ENCODE peak calls at places on chromosomes 1 and 21, in eight cellular contexts. R is K562, Z is GM23338, X is HCT116, I is endothelial cell of umbilical vein, K is GM12878, Q is HepG2, V is H1. H is an unnamed sample.

GRCh38 chr1:175208773-175209492 is 16.4 kb upstream of the KIAA0040 start:
- DNase-seq in R (no peak), Z (no peak), X (no peak), I (no peak), K (peak; percentile 62), Q (no peak), V (no peak), H (peak; percentile 28)

GRCh38 chr21:39422468-39423241 is 22.9 kb downstream of the LCA5L start:
- DNase-seq in R (no peak), Z (peak; percentile 33), X (no peak), I (no peak), K (peak; percentile 41), Q (no peak), V (no peak), H (no peak)

GRCh38 chr1:46030876-46031660 is 101.4 kb downstream of the PIK3R3 start:
- DNase-seq in R (no peak), Z (no peak), X (no peak), I (no peak), K (no peak), Q (no peak), V (no peak), H (no peak)

GRCh38 chr1:3752400-3752945 is at the start of gene CCDC27:
- DNase-seq in R (no peak), Z (no peak), X (no peak), I (no peak), K (no peak), Q (no peak), V (no peak), H (no peak)

GRCh38 chr1:155126494-155127104 is 1.1 kb upstream of the EFNA1 start:
- DNase-seq in R (peak; percentile 68), Z (peak; percentile 83), X (no peak), I (peak; percentile 29), K (no peak), Q (peak; percentile 88), V (peak; percentile 64), H (peak; percentile 35)

GRCh38 chr1:101278845-101279244 is 42.0 kb downstream of the S1PR1 start:
- DNase-seq in R (no peak), Z (no peak), X (no peak), I (no peak), K (no peak), Q (no peak), V (no peak), H (no peak)

GRCh38 chr1:199774433-199775089 is 252.9 kb upstream of the NR5A2 start:
- DNase-seq in R (no peak), Z (no peak), X (no peak), I (peak; percentile 83), K (no peak), Q (no peak), V (no peak), H (no peak)

GRCh38 chr1:60903591-60903990 is 178.8 kb upstream of the NFIA start:
- DNase-seq in R (no peak), Z (peak; percentile 33), X (no peak), I (no peak), K (no peak), Q (no peak), V (no peak), H (no peak)

DNA sequence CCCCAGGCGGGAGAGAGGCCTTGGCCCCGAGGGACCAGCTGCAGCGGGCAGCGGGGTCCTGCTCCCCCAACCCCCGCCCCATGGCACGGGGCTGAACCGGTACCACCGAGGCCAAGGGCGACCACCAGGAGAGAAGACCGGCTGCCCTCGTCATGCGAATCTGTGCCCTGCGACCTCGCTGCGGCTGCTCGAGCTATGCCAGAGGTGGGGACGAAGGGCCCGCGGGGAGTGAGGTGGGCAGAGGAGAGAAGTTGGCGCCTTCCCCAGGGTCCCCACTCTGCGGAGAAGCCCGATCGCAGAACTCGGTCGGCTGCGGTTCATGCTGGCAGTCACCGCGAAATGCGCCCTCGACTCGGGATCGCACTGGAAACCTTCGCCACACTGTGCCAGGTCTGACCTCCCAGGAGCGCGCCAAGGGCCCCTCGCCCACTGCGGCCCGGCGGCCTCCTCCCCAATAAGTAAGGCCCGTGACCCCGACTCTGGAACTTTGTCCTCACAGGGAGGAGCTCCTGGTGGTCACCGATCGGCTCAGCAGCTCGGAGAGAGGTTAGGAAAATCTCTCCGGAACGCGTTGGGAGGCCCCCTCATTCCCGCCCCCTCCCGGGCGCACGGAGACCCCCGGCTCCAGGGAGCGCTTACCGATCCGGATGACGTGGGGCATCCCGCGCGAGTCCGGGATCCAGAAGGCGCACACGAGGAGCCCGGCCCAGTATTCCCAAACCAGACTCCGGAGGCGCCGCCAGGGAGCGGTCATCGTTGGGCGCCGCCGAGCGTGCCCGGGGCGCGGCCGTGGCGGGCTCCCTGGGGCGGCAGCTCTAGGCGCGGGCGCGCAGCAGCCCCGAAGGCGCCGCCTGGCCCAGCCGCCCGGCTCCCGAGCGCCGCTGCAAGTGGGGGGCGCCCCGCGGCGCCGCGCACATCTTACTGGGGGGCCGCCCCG is 692 bp downstream of the GRIK3 start:
- DNase-seq in R (no peak), Z (no peak), X (no peak), I (no peak), K (no peak), Q (no peak), V (peak; percentile 71), H (no peak)
- TF ChIP-seq EZH2 in R (no peak), Z (peak; percentile 67), X (no peak), I (no peak), K (no peak), Q (no peak), V (peak; percentile 97), H (no peak)

DNA sequence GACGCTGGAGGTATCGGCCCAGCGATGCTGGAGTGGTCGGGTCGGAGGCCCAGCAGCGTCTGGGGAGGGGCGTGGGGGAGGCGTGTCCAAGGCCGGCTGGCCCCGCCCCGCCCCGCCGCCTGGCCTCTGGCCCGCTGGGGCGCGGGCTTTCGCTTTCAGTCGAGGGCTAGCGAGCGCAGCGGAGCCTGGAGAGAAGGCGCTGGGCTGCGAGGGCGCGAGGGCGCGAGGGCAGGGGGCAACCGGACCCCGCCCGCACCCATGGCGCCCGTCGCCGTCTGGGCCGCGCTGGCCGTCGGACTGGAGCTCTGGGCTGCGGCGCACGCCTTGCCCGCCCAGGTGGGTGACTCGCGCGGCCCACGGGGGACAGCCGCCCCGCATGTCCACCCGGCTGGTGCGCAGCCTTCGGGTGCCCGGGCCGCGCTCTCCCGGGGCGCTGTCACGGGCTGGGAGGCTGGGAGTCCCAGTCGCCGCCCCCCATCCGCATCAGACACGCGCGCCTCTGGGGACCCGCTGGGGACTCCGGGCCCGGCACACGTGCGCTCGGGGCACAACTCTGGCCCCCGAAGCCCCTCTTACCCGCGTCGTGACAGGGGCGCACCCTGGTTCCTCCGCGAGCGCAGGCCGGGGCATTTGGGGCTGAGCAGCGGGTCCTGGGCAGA is at the start of gene TNFRSF1B:
- DNase-seq in R (peak; percentile 96), Z (peak; percentile 87), X (no peak), I (peak; percentile 71), K (no peak), Q (no peak), V (peak; percentile 85), H (no peak)
- TF ChIP-seq POLR2AphosphoS5 in R (peak; percentile 78), Z (peak; percentile 53), X (no peak), I (peak; percentile 85), K (peak; percentile 88), Q (no peak), V (no peak), H (no peak)

GRCh38 chr21:42781981-42782722 is 97.2 kb downstream of the WDR4 start:
- DNase-seq in R (no peak), Z (peak; percentile 78), X (no peak), I (peak; percentile 13), K (no peak), Q (no peak), V (no peak), H (no peak)

GRCh38 chr21:42779431-42779861 is 99.9 kb downstream of the WDR4 start:
- DNase-seq in R (no peak), Z (no peak), X (no peak), I (no peak), K (no peak), Q (no peak), V (no peak), H (no peak)

GRCh38 chr21:42784276-42784675 is 95.1 kb downstream of the WDR4 start:
- DNase-seq in R (no peak), Z (no peak), X (no peak), I (no peak), K (no peak), Q (no peak), V (no peak), H (no peak)

GRCh38 chr21:42782723-42783247 is 96.6 kb downstream of the WDR4 start:
- DNase-seq in R (no peak), Z (no peak), X (no peak), I (no peak), K (no peak), Q (no peak), V (no peak), H (no peak)

DNA sequence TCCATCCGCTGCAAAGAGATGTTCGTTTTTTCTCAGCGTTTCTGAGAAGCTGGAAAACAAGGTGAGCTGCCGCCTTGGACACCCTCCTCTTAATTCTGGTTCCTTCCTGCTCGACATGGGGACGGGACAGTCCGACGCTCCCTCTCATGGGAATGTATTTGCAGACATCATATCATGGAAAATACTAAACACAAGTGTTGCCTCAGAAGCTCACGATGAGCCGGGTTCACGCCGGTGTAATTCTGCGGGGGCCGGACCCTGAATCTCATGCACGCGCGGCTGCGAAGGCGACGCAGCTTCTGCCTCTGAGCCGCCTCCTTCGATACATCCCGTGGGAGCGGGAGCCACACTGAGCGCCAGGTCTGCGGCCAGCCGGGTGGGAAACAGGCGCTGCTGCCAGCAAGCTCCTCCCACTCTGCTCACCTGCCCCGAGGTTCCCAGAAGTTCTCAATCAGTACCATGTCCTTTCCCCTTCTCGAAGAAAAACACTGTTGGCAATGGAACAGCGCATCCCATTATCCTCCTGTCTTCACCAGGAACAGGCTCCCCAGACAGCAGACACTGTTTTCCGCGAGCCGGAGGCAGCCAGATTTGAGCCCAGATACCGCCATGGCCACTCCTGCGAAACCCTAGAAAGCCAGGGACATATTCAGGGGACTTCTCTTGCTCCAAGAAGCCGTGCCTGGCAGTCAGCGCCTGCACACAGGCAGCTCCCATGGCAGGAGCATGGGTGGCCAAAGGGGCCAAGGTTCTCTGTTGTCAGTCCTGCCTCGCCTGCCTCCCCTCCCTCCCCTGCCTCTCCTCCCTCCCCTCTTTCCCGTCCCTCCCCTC is 98.0 kb downstream of the WDR4 start:
- DNase-seq in R (no peak), Z (peak; percentile 63), X (no peak), I (peak; percentile 40), K (no peak), Q (peak; percentile 32), V (peak; percentile 74), H (no peak)
- TF ChIP-seq EZH2 in R (no peak), Z (peak; percentile 37), X (no peak), I (peak; percentile 31), K (no peak), Q (no peak), V (peak; percentile 13), H (no peak)

GRCh38 chr1:13888351-13888996 is 188.5 kb downstream of the PRDM2 start:
- DNase-seq in R (no peak), Z (no peak), X (no peak), I (no peak), K (no peak), Q (no peak), V (no peak), H (no peak)

GRCh38 chr1:13892671-13893325 is 192.8 kb downstream of the PRDM2 start:
- DNase-seq in R (no peak), Z (peak; percentile 56), X (no peak), I (no peak), K (no peak), Q (no peak), V (peak; percentile 63), H (no peak)

GRCh38 chr1:13889495-13889894 is 189.5 kb downstream of the PRDM2 start:
- DNase-seq in R (no peak), Z (no peak), X (no peak), I (no peak), K (no peak), Q (no peak), V (no peak), H (no peak)

GRCh38 chr1:13892141-13892670 is 192.2 kb downstream of the PRDM2 start:
- DNase-seq in R (no peak), Z (peak; percentile 25), X (no peak), I (no peak), K (no peak), Q (no peak), V (peak; percentile 47), H (no peak)

DNA sequence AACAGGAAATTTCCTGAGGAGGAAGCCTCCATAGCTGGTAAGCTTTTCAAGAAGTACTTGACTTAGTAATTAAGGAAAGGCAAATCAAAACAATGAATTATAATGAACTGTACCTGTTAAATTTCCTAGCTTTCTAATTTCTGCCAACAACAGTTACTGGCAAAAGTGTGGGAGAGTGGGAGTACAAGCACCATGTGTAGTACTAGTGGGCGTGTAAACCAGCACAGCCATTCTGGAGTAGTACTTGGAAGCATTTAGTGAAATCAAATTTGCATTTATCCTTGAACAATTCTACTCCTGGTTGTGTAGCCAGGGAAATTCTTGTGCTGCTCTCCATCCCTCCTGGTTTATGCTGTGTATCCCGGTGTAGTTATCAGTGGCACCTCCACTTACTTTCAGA is 190.8 kb downstream of the PRDM2 start:
- DNase-seq in R (no peak), Z (no peak), X (no peak), I (no peak), K (no peak), Q (no peak), V (no peak), H (no peak)
- TF ChIP-seq POLR2AphosphoS5 in R (no peak), Z (no peak), X (no peak), I (no peak), K (no peak), Q (no peak), V (no peak), H (no peak)

H was measured in SK-N-MC.